ENCODE peak calls at places on chromosomes 16 and 17, in seven cellular contexts. One of them, this sample, is unnamed.

GRCh38 chr17:3639981-3640596 is 3.5 kb downstream of the CTNS start:
- DNase-seq in H9: no peak
- DNase-seq in mesendoderm: peak; percentile 56
- DNase-seq in mesenchymal stem cell: no peak
- DNase-seq in neuronal stem cell: no peak
- DNase-seq in IMR-90: peak; percentile 74
- DNase-seq in trophoblast cell: no peak
- DNase-seq in this sample: no peak

GRCh38 chr16:1533443-1533951 is at the start of gene TMEM204:
- DNase-seq in mesendoderm: peak; percentile 55
- DNase-seq in mesenchymal stem cell: peak; percentile 72
- DNase-seq in IMR-90: peak; percentile 78
- DNase-seq in neuronal stem cell: no peak
- DNase-seq in trophoblast cell: no peak
- DNase-seq in H9: no peak
- DNase-seq in this sample: no peak

GRCh38 chr16:89922884-89923639 is at the start of gene TUBB3:
- DNase-seq in H9: peak; percentile 86
- DNase-seq in trophoblast cell: peak; percentile 62
- DNase-seq in neuronal stem cell: peak; percentile 89
- DNase-seq in mesenchymal stem cell: peak; percentile 84
- DNase-seq in IMR-90: peak; percentile 77
- DNase-seq in mesendoderm: peak; percentile 87
- DNase-seq in this sample: no peak

GRCh38 chr16:10982430-10983174 is 38.2 kb downstream of the CLEC16A start:
- DNase-seq in neuronal stem cell: no peak
- DNase-seq in IMR-90: peak; percentile 37
- DNase-seq in mesenchymal stem cell: peak; percentile 35
- DNase-seq in mesendoderm: no peak
- DNase-seq in trophoblast cell: no peak
- DNase-seq in H9: no peak
- DNase-seq in this sample: no peak

GRCh38 chr17:83101805-83102480 is 22.5 kb downstream of the METRNL start:
- DNase-seq in neuronal stem cell: no peak
- DNase-seq in mesendoderm: no peak
- DNase-seq in trophoblast cell: no peak
- DNase-seq in IMR-90: no peak
- DNase-seq in H9: no peak
- DNase-seq in mesenchymal stem cell: no peak
- DNase-seq in this sample: no peak

GRCh38 chr17:72340836-72341235 is 220.0 kb downstream of the SOX9 start:
- DNase-seq in neuronal stem cell: no peak
- DNase-seq in trophoblast cell: no peak
- DNase-seq in mesenchymal stem cell: no peak
- DNase-seq in H9: no peak
- DNase-seq in mesendoderm: no peak
- DNase-seq in IMR-90: no peak
- DNase-seq in this sample: no peak

GRCh38 chr17:71003736-71004135 is 834.4 kb downstream of the KCNJ2 start:
- DNase-seq in mesendoderm: peak; percentile 21
- DNase-seq in IMR-90: no peak
- DNase-seq in trophoblast cell: no peak
- DNase-seq in mesenchymal stem cell: no peak
- DNase-seq in neuronal stem cell: no peak
- DNase-seq in H9: peak; percentile 66
- DNase-seq in this sample: no peak

GRCh38 chr16:7755347-7755746 is 422.7 kb downstream of the RBFOX1 start:
- DNase-seq in neuronal stem cell: no peak
- DNase-seq in mesendoderm: no peak
- DNase-seq in trophoblast cell: no peak
- DNase-seq in mesenchymal stem cell: no peak
- DNase-seq in H9: no peak
- DNase-seq in IMR-90: no peak
- DNase-seq in this sample: no peak

GRCh38 chr17:83176956-83177583 is 97.7 kb downstream of the METRNL start:
- DNase-seq in mesendoderm: no peak
- DNase-seq in H9: no peak
- DNase-seq in IMR-90: no peak
- DNase-seq in mesenchymal stem cell: no peak
- DNase-seq in trophoblast cell: no peak
- DNase-seq in neuronal stem cell: no peak
- DNase-seq in this sample: peak; percentile 26

GRCh38 chr16:89037261-89038152 is 56.1 kb upstream of the ACSF3 start:
- DNase-seq in neuronal stem cell: peak; percentile 71
- DNase-seq in H9: peak; percentile 74
- DNase-seq in mesenchymal stem cell: peak; percentile 18
- DNase-seq in mesendoderm: peak; percentile 59
- DNase-seq in IMR-90: peak; percentile 20
- DNase-seq in trophoblast cell: peak; percentile 20
- DNase-seq in this sample: peak; percentile 87

GRCh38 chr16:81610144-81610842 is 165.7 kb downstream of the CMIP start:
- DNase-seq in neuronal stem cell: no peak
- DNase-seq in mesenchymal stem cell: peak; percentile 79
- DNase-seq in IMR-90: peak; percentile 84
- DNase-seq in mesendoderm: no peak
- DNase-seq in trophoblast cell: no peak
- DNase-seq in H9: no peak
- DNase-seq in this sample: no peak

GRCh38 chr17:17119533-17119932 is 77.3 kb downstream of the MPRIP start:
- DNase-seq in trophoblast cell: no peak
- DNase-seq in neuronal stem cell: no peak
- DNase-seq in mesendoderm: no peak
- DNase-seq in mesenchymal stem cell: peak; percentile 33
- DNase-seq in IMR-90: peak; percentile 86
- DNase-seq in H9: no peak
- DNase-seq in this sample: no peak

GRCh38 chr16:5575846-5576245 is 478.3 kb upstream of the EEF2KMT start:
- DNase-seq in mesenchymal stem cell: no peak
- DNase-seq in mesendoderm: no peak
- DNase-seq in trophoblast cell: no peak
- DNase-seq in neuronal stem cell: no peak
- DNase-seq in IMR-90: no peak
- DNase-seq in H9: no peak
- DNase-seq in this sample: no peak
- H2BK5ac ChIP-seq in mesenchymal stem cell: no peak overlapping the region
- H2BK5ac ChIP-seq in mesendoderm: no peak overlapping the region
- H2BK5ac ChIP-seq in trophoblast cell: no peak overlapping the region
- H2BK5ac ChIP-seq in neuronal stem cell: no peak overlapping the region
- H2BK5ac ChIP-seq in IMR-90: no peak overlapping the region
- H2BK5ac ChIP-seq in H9: no peak overlapping the region
- H2BK5ac ChIP-seq in this sample: no peak overlapping the region

GRCh38 chr16:9199751-9200150 is 108.3 kb downstream of the HAPSTR1 start:
- DNase-seq in H9: no peak
- DNase-seq in mesendoderm: no peak
- DNase-seq in mesenchymal stem cell: no peak
- DNase-seq in neuronal stem cell: no peak
- DNase-seq in trophoblast cell: no peak
- DNase-seq in IMR-90: no peak
- DNase-seq in this sample: no peak
- H2BK5ac ChIP-seq in H9: no peak overlapping the region
- H2BK5ac ChIP-seq in mesendoderm: no peak overlapping the region
- H2BK5ac ChIP-seq in mesenchymal stem cell: no peak overlapping the region
- H2BK5ac ChIP-seq in neuronal stem cell: no peak overlapping the region
- H2BK5ac ChIP-seq in trophoblast cell: no peak overlapping the region
- H2BK5ac ChIP-seq in IMR-90: no peak overlapping the region
- H2BK5ac ChIP-seq in this sample: no peak overlapping the region

DNA sequence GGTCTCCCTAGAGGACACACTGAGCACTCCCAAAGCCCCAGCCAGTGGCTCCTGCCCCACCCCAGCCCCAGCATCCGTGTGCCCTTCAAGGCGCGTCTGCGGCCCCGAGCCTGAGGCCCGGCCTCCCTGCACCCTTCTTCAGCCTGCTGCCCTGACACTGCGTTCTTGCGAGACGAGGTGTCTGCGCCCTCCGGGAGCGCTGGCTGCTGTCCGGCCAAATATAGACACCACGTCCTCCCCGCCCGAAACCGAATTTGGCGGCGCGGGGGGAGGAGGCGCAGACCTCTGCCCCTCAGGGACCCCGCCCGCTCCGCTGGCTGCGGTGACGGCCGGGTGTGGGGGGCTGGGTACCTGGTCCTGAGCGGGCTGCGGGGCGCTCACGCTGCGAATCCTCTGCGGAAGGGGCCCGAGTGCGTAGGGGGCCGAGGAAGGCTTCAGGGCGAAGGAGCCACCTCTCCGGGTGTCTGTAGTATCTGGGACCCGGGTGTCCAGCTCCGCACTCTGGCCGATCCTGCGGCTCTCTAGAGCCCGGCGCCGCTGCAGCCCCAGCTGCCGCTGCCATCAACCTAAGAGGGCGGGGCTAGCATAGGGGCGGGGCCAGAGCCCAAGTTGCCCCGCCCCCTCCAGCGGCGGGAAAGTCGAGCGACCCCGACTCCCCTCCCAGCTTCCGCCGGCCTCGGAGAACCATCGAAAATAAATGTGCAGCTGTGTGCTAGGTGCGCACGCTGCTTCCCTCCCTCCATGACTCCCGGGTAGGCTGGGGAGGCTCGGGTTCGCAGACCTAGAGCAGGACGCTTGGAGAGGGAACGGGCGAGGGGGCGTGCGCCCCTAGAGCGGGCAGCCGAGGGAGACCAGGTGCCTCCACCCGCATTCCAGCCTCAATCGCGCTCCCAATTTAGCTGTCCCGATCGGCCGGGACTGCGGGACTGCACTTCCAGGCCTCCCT is at the start of gene CORO6:
- DNase-seq in neuronal stem cell: peak; percentile 86
- DNase-seq in trophoblast cell: peak; percentile 68
- DNase-seq in mesenchymal stem cell: peak; percentile 55
- DNase-seq in mesendoderm: peak; percentile 79
- DNase-seq in IMR-90: peak; percentile 23
- DNase-seq in H9: peak; percentile 92
- DNase-seq in this sample: no peak
- H2BK5ac ChIP-seq in neuronal stem cell: no peak within 1 kb of the TSS
- H2BK5ac ChIP-seq in trophoblast cell: peak within 1 kb of the TSS; percentile 74
- H2BK5ac ChIP-seq in mesenchymal stem cell: no peak within 1 kb of the TSS
- H2BK5ac ChIP-seq in mesendoderm: no peak within 1 kb of the TSS
- H2BK5ac ChIP-seq in IMR-90: peak within 1 kb of the TSS; percentile 9
- H2BK5ac ChIP-seq in H9: no peak within 1 kb of the TSS
- H2BK5ac ChIP-seq in this sample: peak within 1 kb of the TSS; percentile 95

GRCh38 chr16:301950-302349 is 19.0 kb downstream of the PDIA2 start:
- DNase-seq in H9: no peak
- DNase-seq in trophoblast cell: no peak
- DNase-seq in mesenchymal stem cell: no peak
- DNase-seq in neuronal stem cell: no peak
- DNase-seq in IMR-90: no peak
- DNase-seq in mesendoderm: no peak
- DNase-seq in this sample: no peak
- H2BK5ac ChIP-seq in H9: no peak overlapping the region
- H2BK5ac ChIP-seq in trophoblast cell: no peak overlapping the region
- H2BK5ac ChIP-seq in mesenchymal stem cell: no peak overlapping the region
- H2BK5ac ChIP-seq in neuronal stem cell: no peak overlapping the region
- H2BK5ac ChIP-seq in IMR-90: no peak overlapping the region
- H2BK5ac ChIP-seq in mesendoderm: no peak overlapping the region
- H2BK5ac ChIP-seq in this sample: no peak overlapping the region

GRCh38 chr17:34474706-34475105 is 104.7 kb upstream of the TMEM132E start:
- DNase-seq in H9: peak; percentile 54
- DNase-seq in IMR-90: no peak
- DNase-seq in neuronal stem cell: no peak
- DNase-seq in mesendoderm: peak; percentile 19
- DNase-seq in mesenchymal stem cell: no peak
- DNase-seq in trophoblast cell: no peak
- DNase-seq in this sample: no peak
- H2BK5ac ChIP-seq in H9: no peak overlapping the region
- H2BK5ac ChIP-seq in IMR-90: no peak overlapping the region
- H2BK5ac ChIP-seq in neuronal stem cell: no peak overlapping the region
- H2BK5ac ChIP-seq in mesendoderm: no peak overlapping the region
- H2BK5ac ChIP-seq in mesenchymal stem cell: no peak overlapping the region
- H2BK5ac ChIP-seq in trophoblast cell: no peak overlapping the region
- H2BK5ac ChIP-seq in this sample: no peak overlapping the region

DNA sequence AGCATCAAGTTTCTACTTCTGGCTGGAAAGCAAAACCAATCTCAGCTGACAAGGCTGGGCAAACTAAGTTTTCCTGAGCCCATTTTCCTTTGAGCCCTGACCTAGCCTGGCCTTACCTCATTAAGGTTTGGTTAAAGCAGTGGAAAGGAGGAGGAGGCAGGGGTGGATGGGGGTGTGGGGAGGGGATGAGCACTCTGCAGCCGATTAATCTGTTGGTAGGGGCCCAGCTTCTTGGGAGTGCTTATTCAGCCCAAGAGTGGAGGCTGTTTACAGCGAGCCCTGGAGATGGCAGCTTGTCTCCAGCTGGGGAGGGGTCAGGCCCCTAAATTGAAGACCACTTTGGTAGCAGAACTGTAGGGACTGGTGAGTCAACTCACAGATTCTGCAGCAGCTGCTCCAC is 12.0 kb downstream of the SMCR8 start:
- DNase-seq in mesenchymal stem cell: no peak
- DNase-seq in trophoblast cell: no peak
- DNase-seq in IMR-90: no peak
- DNase-seq in H9: no peak
- DNase-seq in mesendoderm: no peak
- DNase-seq in neuronal stem cell: no peak
- DNase-seq in this sample: no peak
- H2BK5ac ChIP-seq in mesenchymal stem cell: no peak overlapping the region
- H2BK5ac ChIP-seq in trophoblast cell: no peak overlapping the region
- H2BK5ac ChIP-seq in IMR-90: no peak overlapping the region
- H2BK5ac ChIP-seq in H9: no peak overlapping the region
- H2BK5ac ChIP-seq in mesendoderm: no peak overlapping the region
- H2BK5ac ChIP-seq in neuronal stem cell: no peak overlapping the region
- H2BK5ac ChIP-seq in this sample: no peak overlapping the region

GRCh38 chr16:12362482-12363458 is 386.2 kb downstream of the SNX29 start:
- DNase-seq in neuronal stem cell: no peak
- DNase-seq in mesenchymal stem cell: peak; percentile 25
- DNase-seq in H9: no peak
- DNase-seq in trophoblast cell: no peak
- DNase-seq in IMR-90: peak; percentile 17
- DNase-seq in mesendoderm: no peak
- DNase-seq in this sample: no peak
- H2BK5ac ChIP-seq in neuronal stem cell: no peak overlapping the region
- H2BK5ac ChIP-seq in mesenchymal stem cell: no peak overlapping the region
- H2BK5ac ChIP-seq in H9: no peak overlapping the region
- H2BK5ac ChIP-seq in trophoblast cell: no peak overlapping the region
- H2BK5ac ChIP-seq in IMR-90: no peak overlapping the region
- H2BK5ac ChIP-seq in mesendoderm: no peak overlapping the region
- H2BK5ac ChIP-seq in this sample: no peak overlapping the region

GRCh38 chr16:2598133-2598641 is 60.4 kb downstream of the PDPK1 start:
- DNase-seq in mesendoderm: no peak
- DNase-seq in neuronal stem cell: no peak
- DNase-seq in mesenchymal stem cell: no peak
- DNase-seq in IMR-90: no peak
- DNase-seq in H9: peak; percentile 21
- DNase-seq in trophoblast cell: no peak
- DNase-seq in this sample: no peak
- H2BK5ac ChIP-seq in mesendoderm: no peak overlapping the region
- H2BK5ac ChIP-seq in neuronal stem cell: no peak overlapping the region
- H2BK5ac ChIP-seq in mesenchymal stem cell: no peak overlapping the region
- H2BK5ac ChIP-seq in IMR-90: no peak overlapping the region
- H2BK5ac ChIP-seq in H9: no peak overlapping the region
- H2BK5ac ChIP-seq in trophoblast cell: no peak overlapping the region
- H2BK5ac ChIP-seq in this sample: no peak overlapping the region

DNA sequence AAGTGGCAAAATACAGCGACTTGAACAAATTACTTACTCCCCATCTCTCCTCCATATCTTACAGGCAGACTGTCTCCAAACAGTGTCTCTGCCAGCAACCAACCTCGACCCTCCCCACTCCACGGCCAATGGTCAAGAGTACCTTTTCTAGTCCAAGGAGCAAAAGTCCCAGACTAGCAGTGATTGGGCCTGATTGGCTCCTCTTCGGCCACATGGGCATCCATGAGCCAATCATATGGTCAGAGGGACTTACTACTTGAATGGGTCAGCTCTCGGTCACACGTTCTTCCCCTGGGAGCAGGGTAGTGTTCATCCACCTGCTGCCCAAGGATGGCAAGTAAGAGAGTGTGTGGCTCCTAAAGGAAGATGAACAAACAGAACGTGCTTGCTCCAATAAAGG is 84.6 kb downstream of the C16orf78 start:
- DNase-seq in IMR-90: no peak
- DNase-seq in trophoblast cell: no peak
- DNase-seq in mesenchymal stem cell: no peak
- DNase-seq in neuronal stem cell: no peak
- DNase-seq in H9: peak; percentile 17
- DNase-seq in mesendoderm: no peak
- DNase-seq in this sample: no peak
- H2BK5ac ChIP-seq in IMR-90: no peak overlapping the region
- H2BK5ac ChIP-seq in trophoblast cell: no peak overlapping the region
- H2BK5ac ChIP-seq in mesenchymal stem cell: no peak overlapping the region
- H2BK5ac ChIP-seq in neuronal stem cell: no peak overlapping the region
- H2BK5ac ChIP-seq in H9: no peak overlapping the region
- H2BK5ac ChIP-seq in mesendoderm: no peak overlapping the region
- H2BK5ac ChIP-seq in this sample: no peak overlapping the region